ENCODE peak calls at places on chromosomes 5 and 9, in four cellular contexts. Q is heart left ventricle, X is brain microvascular endothelial cell, T is NB4. M is an unnamed sample.

GRCh38 chr9:114836769-114837168 is 30.9 kb upstream of the TNFSF15 start:
- DNase-seq in Q (no peak), T (peak; percentile 6), X (no peak), M (no peak)

GRCh38 chr9:87531370-87532295 is 34.0 kb downstream of the DAPK1 start:
- DNase-seq in T (no peak), X (no peak), Q (no peak), M (no peak)

GRCh38 chr5:171426680-171427079 is 7.2 kb downstream of the FGF18 start:
- DNase-seq in X (no peak), T (no peak), Q (peak; percentile 17), M (no peak)

GRCh38 chr9:133733074-133733408 is 5.1 kb downstream of the SARDH start:
- DNase-seq in Q (no peak), X (no peak), T (no peak), M (no peak)

GRCh38 chr5:172665049-172665541 is 24.0 kb downstream of the NEURL1B start:
- DNase-seq in T (no peak), X (no peak), Q (no peak), M (no peak)

GRCh38 chr9:95098391-95098921 is 219.1 kb downstream of the FANCC start:
- DNase-seq in Q (no peak), X (no peak), T (no peak), M (no peak)

GRCh38 chr5:16178745-16179372 is 732 bp downstream of the MARCHF11 start:
- DNase-seq in T (peak; percentile 28), Q (peak; percentile 85), X (peak; percentile 52), M (no peak)

GRCh38 chr5:143657814-143658395 is 154.1 kb upstream of the HMHB1 start:
- DNase-seq in T (peak; percentile 16), Q (no peak), X (no peak), M (no peak)

GRCh38 chr5:149640350-149640999 is 59.2 kb downstream of the ARHGEF37 start:
- DNase-seq in X (no peak), Q (no peak), T (no peak), M (no peak)

GRCh38 chr9:33287087-33287490 is 3.2 kb upstream of the NFX1 start:
- DNase-seq in T (peak; percentile 91), X (peak; percentile 58), Q (no peak), M (peak; percentile 43)

GRCh38 chr9:79165006-79165405 is 406.8 kb upstream of the TLE4 start:
- DNase-seq in X (no peak), Q (no peak), T (peak; percentile 7), M (no peak)

GRCh38 chr5:144368556-144368955 is 197.9 kb downstream of the KCTD16 start:
- DNase-seq in Q (no peak), X (no peak), T (no peak), M (no peak)

GRCh38 chr5:131538177-131538593 is 96.8 kb downstream of the RAPGEF6 start:
- DNase-seq in X (peak; percentile 44), Q (no peak), T (peak; percentile 79), M (no peak)

GRCh38 chr5:43044181-43044914 is 4.2 kb upstream of the ANXA2R start:
- DNase-seq in X (no peak), T (no peak), Q (no peak), M (no peak)

GRCh38 chr9:132026932-132027585 is 52.6 kb downstream of the MED27 start:
- DNase-seq in Q (no peak), X (peak; percentile 27), T (no peak), M (no peak)

GRCh38 chr9:109953300-109953699 is 173.3 kb downstream of the PALM2AKAP2 start:
- DNase-seq in X (no peak), Q (no peak), T (no peak), M (no peak)

GRCh38 chr9:135474915-135475314 is 4.7 kb upstream of the PPP1R26 start:
- DNase-seq in X (no peak), Q (no peak), T (peak; percentile 25), M (peak; percentile 75)
- TF ChIP-seq CTCF in X (peak; percentile 71), Q (peak; percentile 47), T (peak; percentile 32), M (peak; percentile 41)

GRCh38 chr5:119022017-119022745 is 33.8 kb upstream of the DTWD2 start:
- DNase-seq in Q (no peak), T (peak; percentile 56), X (peak; percentile 8), M (no peak)
- TF ChIP-seq CTCF in Q (peak; percentile 49), T (peak; percentile 19), X (peak; percentile 32), M (peak; percentile 67)

GRCh38 chr5:92309336-92309991 is 926.3 kb upstream of the ARRDC3 start:
- DNase-seq in X (peak; percentile 4), Q (no peak), T (peak; percentile 23), M (no peak)
- TF ChIP-seq CTCF in X (peak; percentile 44), Q (peak; percentile 58), T (peak; percentile 17), M (peak; percentile 65)

DNA sequence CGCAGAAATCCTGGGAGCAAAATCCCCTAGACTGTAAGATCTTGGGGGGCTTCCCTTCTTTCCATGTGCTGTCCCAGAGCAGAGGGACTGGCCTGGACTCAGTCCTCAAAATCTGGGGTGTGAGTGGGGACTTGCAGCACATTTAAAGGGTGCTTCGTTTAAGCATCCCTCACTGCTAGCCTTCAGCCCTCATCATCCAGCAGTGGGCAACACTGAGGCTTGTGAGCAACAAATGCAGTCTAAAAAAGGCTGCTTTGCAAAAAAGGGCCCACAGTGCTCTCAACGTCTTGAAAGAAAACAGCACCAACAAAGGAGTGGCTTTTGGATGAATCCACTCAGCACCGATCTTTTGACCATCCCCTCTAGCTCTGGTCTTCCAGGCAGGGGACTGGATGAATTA is 128.3 kb upstream of the TBC1D2 start:
- DNase-seq in Q (no peak), T (no peak), X (peak; percentile 28), M (no peak)
- TF ChIP-seq CTCF in Q (no peak), T (peak; percentile 16), X (peak; percentile 54), M (no peak)

DNA sequence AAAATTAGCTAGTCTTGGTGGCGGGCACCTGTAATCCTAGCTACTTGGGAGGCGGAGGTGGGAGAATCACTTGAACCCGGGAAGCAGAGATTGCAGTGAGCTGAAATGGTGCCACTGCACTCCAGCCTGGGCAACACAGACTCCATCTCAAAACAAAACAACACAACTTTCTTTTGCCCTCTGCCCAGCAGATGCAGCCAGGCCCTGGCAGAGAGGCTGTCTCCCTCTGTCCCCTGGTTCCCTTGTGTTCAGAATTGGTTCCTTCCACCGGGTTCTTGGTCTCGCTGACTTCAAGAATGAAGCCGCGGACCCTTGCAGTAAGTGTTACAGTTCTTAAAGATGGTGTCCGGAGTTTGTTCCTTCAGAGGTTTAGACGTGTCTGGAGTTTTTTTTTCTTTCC is 30.2 kb upstream of the CEP72 start:
- DNase-seq in X (no peak), Q (no peak), T (no peak), M (no peak)
- TF ChIP-seq CTCF in X (no peak), Q (no peak), T (no peak), M (no peak)

DNA sequence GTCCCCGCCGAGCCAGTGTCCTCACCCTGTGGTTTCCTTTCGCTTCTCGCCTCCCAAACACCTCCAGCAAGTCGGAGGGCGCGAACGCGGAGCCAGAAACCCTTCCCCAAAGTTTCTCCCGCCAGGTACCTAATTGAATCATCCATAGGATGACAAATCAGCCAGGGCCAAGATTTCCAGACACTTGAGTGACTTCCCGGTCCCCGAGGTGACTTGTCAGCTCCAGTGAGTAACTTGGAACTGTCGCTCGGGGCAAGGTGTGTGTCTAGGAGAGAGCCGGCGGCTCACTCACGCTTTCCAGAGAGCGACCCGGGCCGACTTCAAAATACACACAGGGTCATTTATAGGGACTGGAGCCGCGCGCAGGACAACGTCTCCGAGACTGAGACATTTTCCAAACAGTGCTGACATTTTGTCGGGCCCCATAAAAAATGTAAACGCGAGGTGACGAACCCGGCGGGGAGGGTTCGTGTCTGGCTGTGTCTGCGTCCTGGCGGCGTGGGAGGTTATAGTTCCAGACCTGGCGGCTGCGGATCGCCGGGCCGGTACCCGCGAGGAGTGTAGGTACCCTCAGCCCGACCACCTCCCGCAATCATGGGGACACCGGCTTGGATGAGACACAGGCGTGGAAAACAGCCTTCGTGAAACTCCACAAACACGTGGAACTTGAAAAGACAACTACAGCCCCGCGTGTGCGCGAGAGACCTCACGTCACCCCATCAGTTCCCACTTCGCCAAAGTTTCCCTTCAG is 1.4 kb downstream of the GLIS3 start:
- DNase-seq in Q (peak; percentile 67), X (no peak), T (peak; percentile 85), M (no peak)
- TF ChIP-seq CTCF in Q (no peak), X (peak; percentile 45), T (no peak), M (no peak)

GRCh38 chr9:121989010-121989409 is 104.1 kb downstream of the TTLL11 start:
- DNase-seq in Q (no peak), T (no peak), X (peak; percentile 33), M (no peak)
- TF ChIP-seq CTCF in Q (peak; percentile 38), T (no peak), X (peak; percentile 73), M (peak; percentile 40)

GRCh38 chr9:20356392-20357206 is 265.7 kb downstream of the MLLT3 start:
- DNase-seq in T (peak; percentile 74), X (peak; percentile 77), Q (peak; percentile 58), M (no peak)

GRCh38 chr9:20353529-20353928 is 268.8 kb downstream of the MLLT3 start:
- DNase-seq in Q (no peak), X (no peak), T (no peak), M (no peak)

GRCh38 chr9:20357207-20357503 is 265.1 kb downstream of the MLLT3 start:
- DNase-seq in X (no peak), Q (no peak), T (no peak), M (no peak)

GRCh38 chr9:20353931-20354652 is 268.2 kb downstream of the MLLT3 start:
- DNase-seq in T (no peak), Q (no peak), X (no peak), M (no peak)

DNA sequence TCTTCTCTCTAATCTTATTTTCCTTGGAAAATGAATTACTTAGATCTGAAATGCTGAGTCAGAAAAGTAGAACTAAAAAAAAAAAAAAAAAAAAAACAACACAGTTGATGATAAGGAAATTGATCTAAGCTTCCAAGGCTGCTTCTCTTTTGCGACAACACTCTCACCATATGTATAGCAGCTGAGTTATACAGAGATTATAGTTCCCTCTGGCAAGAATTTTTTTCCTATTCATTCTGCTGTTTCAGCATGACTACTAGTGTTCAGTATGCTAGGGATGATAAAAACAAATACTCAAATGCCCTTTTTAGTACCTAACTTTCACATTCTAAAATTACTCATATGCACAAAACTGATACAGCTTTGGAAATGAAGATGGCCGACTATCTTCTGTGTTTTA is 267.3 kb downstream of the MLLT3 start:
- DNase-seq in T (no peak), X (peak; percentile 78), Q (no peak), M (no peak)
- TF ChIP-seq CTCF in T (no peak), X (no peak), Q (no peak), M (no peak)

DNA sequence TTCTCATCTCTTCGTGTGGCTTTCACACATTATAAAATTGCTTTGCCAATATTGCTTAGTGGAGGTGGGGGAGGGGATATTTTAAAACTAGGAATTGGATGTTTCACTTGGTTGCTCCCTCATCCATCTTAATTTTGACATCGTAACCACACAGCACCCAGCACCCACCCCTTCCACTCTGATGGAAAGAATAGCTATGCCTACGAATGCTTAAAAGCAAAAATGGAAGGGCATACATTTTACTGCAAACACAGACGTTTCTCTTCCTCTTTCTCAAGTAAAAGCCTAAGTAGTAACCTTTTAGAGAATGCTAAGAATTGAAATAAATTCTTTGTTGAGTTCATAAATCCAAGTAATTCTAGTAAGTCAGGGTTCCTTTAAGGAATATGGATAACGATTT is 69.9 kb downstream of the JAKMIP2 start:
- DNase-seq in Q (no peak), T (no peak), X (no peak), M (no peak)
- TF ChIP-seq CTCF in Q (no peak), T (no peak), X (no peak), M (no peak)

M was measured in D721Med.